ENCODE peak calls at places on chromosome 14, in six cellular contexts. H is stimulated activated CD4-positive, alpha-beta T cell treated with anti-CD3 and anti-CD28 coated beads, Interleukin-12 subunit alpha, Interleukin-12 subunit beta, amount 100 ng/mL, for 4 hours; B is GM10248; N is A549; Z is RKO; M is fibroblast of lung. X is an unnamed sample.

GRCh38 chr14:39232554-39233415 is 930 bp upstream of the MIA2 start:
- DNase-seq in H (no peak), N (peak; percentile 18), Z (no peak), M (peak; percentile 83), B (peak; percentile 23), X (no peak)

GRCh38 chr14:100486025-100486828 is 101.0 kb downstream of the BEGAIN start:
- DNase-seq in N (peak; percentile 35), Z (peak; percentile 40), M (peak; percentile 64), B (peak; percentile 77), H (peak; percentile 56), X (no peak)

GRCh38 chr14:31968107-31968810 is 108.8 kb upstream of the ARHGAP5 start:
- DNase-seq in H (no peak), Z (no peak), B (no peak), N (no peak), M (no peak), X (no peak)

GRCh38 chr14:36505193-36505815 is 14.7 kb downstream of the NKX2-1 start:
- DNase-seq in M (no peak), H (no peak), Z (no peak), N (no peak), B (peak; percentile 34), X (no peak)

GRCh38 chr14:25009891-25010290 is 40.1 kb downstream of the STXBP6 start:
- DNase-seq in M (no peak), H (no peak), B (no peak), N (peak; percentile 58), Z (no peak), X (no peak)

GRCh38 chr14:99899578-99900178 is 106.5 kb downstream of the EML1 start:
- DNase-seq in H (no peak), Z (peak; percentile 49), M (peak; percentile 59), B (no peak), N (peak; percentile 15), X (no peak)

GRCh38 chr14:36207500-36207899 is 31.0 kb upstream of the PTCSC3 start:
- DNase-seq in Z (peak; percentile 43), M (peak; percentile 2), B (no peak), N (peak; percentile 12), H (no peak), X (no peak)

GRCh38 chr14:91889477-91890211 is 22.3 kb upstream of the TC2N start:
- DNase-seq in Z (no peak), B (no peak), M (no peak), N (no peak), H (no peak), X (no peak)

GRCh38 chr14:87638196-87638595 is 354.8 kb downstream of the GALC start:
- DNase-seq in N (no peak), Z (no peak), H (no peak), M (no peak), B (no peak), X (no peak)

GRCh38 chr14:50836515-50836914 is 5.6 kb upstream of the NIN start:
- DNase-seq in N (no peak), B (no peak), Z (peak; percentile 43), H (no peak), M (no peak), X (no peak)

GRCh38 chr14:60655114-60655897 is 6.0 kb upstream of the SIX1 start:
- DNase-seq in B (no peak), H (no peak), M (no peak), Z (no peak), N (no peak), X (no peak)

GRCh38 chr14:67396381-67396965 is 15.5 kb downstream of the PLEK2 start:
- DNase-seq in M (no peak), H (no peak), B (no peak), Z (no peak), N (no peak), X (no peak)

GRCh38 chr14:102819176-102819628 is 42.0 kb downstream of the TRAF3 start:
- DNase-seq in Z (no peak), H (peak; percentile 61), M (no peak), B (peak; percentile 76), N (no peak), X (no peak)

GRCh38 chr14:49959822-49960408 is 67.0 kb downstream of the ARF6 start:
- DNase-seq in M (no peak), N (no peak), B (peak; percentile 57), Z (no peak), H (no peak), X (no peak)

GRCh38 chr14:72741836-72742681 is 151.8 kb downstream of the DPF3 start:
- DNase-seq in M (no peak), Z (no peak), N (no peak), H (no peak), B (no peak), X (no peak)

GRCh38 chr14:75479770-75480600 is 42.3 kb upstream of the BATF start:
- DNase-seq in N (no peak), Z (no peak), H (no peak), B (peak; percentile 69), M (no peak), X (no peak)

GRCh38 chr14:89061696-89062095 is 237.2 kb downstream of the TTC8 start:
- DNase-seq in M (no peak), Z (no peak), N (no peak), B (no peak), H (no peak), X (no peak)

X was measured in 8988T.